ENCODE peak calls at places on chromosomes 12 and 14, in six cellular contexts. F, N, T, P, O and E are unnamed samples.

GRCh38 chr12:118337194-118337838 is 35.4 kb downstream of the TAOK3 start:
- DNase-seq in F (peak; percentile 67), N (no peak), T (no peak), P (peak; percentile 60), O (peak; percentile 55), E (no peak)

GRCh38 chr14:71212093-71212492 is 304.8 kb downstream of the PCNX1 start:
- DNase-seq in F (no peak), N (no peak), T (no peak), P (no peak), O (no peak), E (no peak)

GRCh38 chr12:128820723-128821432 is 2.9 kb downstream of the SLC15A4 start:
- DNase-seq in F (no peak), N (no peak), T (no peak), P (peak; percentile 38), O (no peak), E (no peak)

GRCh38 chr12:47735649-47736048 is 10.4 kb upstream of the ENDOU start:
- DNase-seq in F (no peak), N (no peak), T (no peak), P (no peak), O (no peak), E (no peak)

GRCh38 chr12:41521872-41522379 is 333.8 kb downstream of the PDZRN4 start:
- DNase-seq in F (peak; percentile 75), N (no peak), T (no peak), P (peak; percentile 94), O (peak; percentile 91), E (no peak)

GRCh38 chr12:58728397-58728796 is 191.9 kb downstream of the LRIG3 start:
- DNase-seq in F (peak; percentile 20), N (no peak), T (no peak), P (peak; percentile 50), O (no peak), E (no peak)

GRCh38 chr14:61089126-61089750 is 108.2 kb downstream of the SLC38A6 start:
- DNase-seq in F (no peak), N (no peak), T (no peak), P (no peak), O (no peak), E (no peak)

GRCh38 chr14:52154992-52155655 is 86.3 kb upstream of the NID2 start:
- DNase-seq in F (no peak), N (no peak), T (no peak), P (no peak), O (no peak), E (no peak)

GRCh38 chr12:538731-539539 is 79.2 kb downstream of the B4GALNT3 start:
- DNase-seq in F (peak; percentile 69), N (no peak), T (no peak), P (peak; percentile 64), O (peak; percentile 62), E (no peak)

GRCh38 chr12:47770086-47770726 is 2.8 kb upstream of the SLC48A1 start:
- DNase-seq in F (peak; percentile 32), N (no peak), T (no peak), P (peak; percentile 83), O (peak; percentile 68), E (no peak)

GRCh38 chr12:126027816-126028215 is 962.6 kb downstream of the AACS start:
- DNase-seq in F (no peak), N (no peak), T (no peak), P (no peak), O (no peak), E (no peak)

GRCh38 chr12:55745361-55746146 is 2.6 kb downstream of the GDF11 start:
- DNase-seq in F (no peak), N (no peak), T (peak; percentile 82), P (peak; percentile 38), O (no peak), E (no peak)

GRCh38 chr12:80627773-80628172 is 79.7 kb upstream of the MYF6 start:
- DNase-seq in F (peak; percentile 10), N (no peak), T (no peak), P (peak; percentile 79), O (peak; percentile 67), E (no peak)

GRCh38 chr12:123801573-123802178 is 39.6 kb downstream of the DNAH10 start:
- DNase-seq in F (peak; percentile 72), N (no peak), T (no peak), P (peak; percentile 61), O (peak; percentile 43), E (no peak)

GRCh38 chr14:66539034-66539433 is 31.1 kb downstream of the GPHN start:
- DNase-seq in F (no peak), N (no peak), T (no peak), P (no peak), O (no peak), E (no peak)

GRCh38 chr12:115998789-115999478 is 278.6 kb downstream of the MED13L start:
- DNase-seq in F (peak; percentile 56), N (no peak), T (no peak), P (peak; percentile 26), O (no peak), E (no peak)

GRCh38 chr14:98915625-98916024 is 356.4 kb downstream of the BCL11B start:
- DNase-seq in F (no peak), N (no peak), T (no peak), P (no peak), O (no peak), E (no peak)

GRCh38 chr14:75457024-75457390 is 29.2 kb downstream of the JDP2 start:
- DNase-seq in F (no peak), N (no peak), T (no peak), P (no peak), O (no peak), E (no peak)

GRCh38 chr12:22380029-22380428 is 45.5 kb upstream of the ST8SIA1 start:
- DNase-seq in F (no peak), N (no peak), T (no peak), P (no peak), O (no peak), E (no peak)

GRCh38 chr12:63982787-63983186 is 138.3 kb downstream of the SRGAP1 start:
- DNase-seq in F (no peak), N (no peak), T (no peak), P (no peak), O (peak; percentile 42), E (no peak)

GRCh38 chr12:122980192-122981035 is at the start of gene ARL6IP4:
- DNase-seq in F (peak; percentile 67), N (no peak), T (peak; percentile 47), P (peak; percentile 68), O (peak; percentile 56), E (no peak)

GRCh38 chr12:12723681-12724420 is 6.7 kb downstream of the CDKN1B start:
- DNase-seq in F (peak; percentile 23), N (no peak), T (peak; percentile 40), P (peak; percentile 36), O (peak; percentile 26), E (no peak)

GRCh38 chr12:12190087-12190809 is 76.6 kb downstream of the LRP6 start:
- DNase-seq in F (no peak), N (no peak), T (no peak), P (peak; percentile 33), O (no peak), E (no peak)

GRCh38 chr12:59977779-59978178 is 381.9 kb downstream of the SLC16A7 start:
- DNase-seq in F (peak; percentile 4), N (no peak), T (no peak), P (peak; percentile 7), O (no peak), E (no peak)

GRCh38 chr14:22428681-22429315 is 160.2 kb downstream of the DAD1 start:
- DNase-seq in F (no peak), N (no peak), T (no peak), P (peak; percentile 64), O (peak; percentile 16), E (no peak)

GRCh38 chr12:2311001-2311778 is 258.4 kb downstream of the CACNA1C start:
- DNase-seq in F (no peak), N (no peak), T (no peak), P (peak; percentile 16), O (peak; percentile 98), E (no peak)

GRCh38 chr12:113136990-113137511 is 1.5 kb upstream of the RASAL1 start:
- DNase-seq in F (no peak), N (no peak), T (no peak), P (no peak), O (no peak), E (no peak)

GRCh38 chr12:113133036-113133435 is 2.5 kb downstream of the RASAL1 start:
- DNase-seq in F (no peak), N (no peak), T (no peak), P (no peak), O (no peak), E (no peak)

GRCh38 chr12:113136128-113136989 is 798 bp upstream of the RASAL1 start:
- DNase-seq in F (no peak), N (no peak), T (peak; percentile 43), P (no peak), O (no peak), E (no peak)

GRCh38 chr12:113134521-113134951 is 1.0 kb downstream of the RASAL1 start:
- DNase-seq in F (no peak), N (no peak), T (no peak), P (no peak), O (no peak), E (no peak)

GRCh38 chr12:113135178-113136127 is at the start of gene RASAL1:
- DNase-seq in F (peak; percentile 44), N (no peak), T (peak; percentile 94), P (no peak), O (no peak), E (no peak)
- TF ChIP-seq CTCF in F (peak; percentile 48), N (peak; percentile 41), T (peak; percentile 81), P (no peak), O (no peak), E (peak; percentile 61)

GRCh38 chr14:57573193-57573592 is 79.5 kb upstream of the CCDC198 start:
- DNase-seq in F (no peak), N (no peak), T (no peak), P (no peak), O (no peak), E (no peak)

GRCh38 chr14:57576498-57576897 is 82.8 kb upstream of the CCDC198 start:
- DNase-seq in F (no peak), N (no peak), T (no peak), P (no peak), O (no peak), E (no peak)

GRCh38 chr14:57578427-57579220 is 85.0 kb upstream of the CCDC198 start:
- DNase-seq in F (no peak), N (no peak), T (no peak), P (no peak), O (no peak), E (no peak)

GRCh38 chr14:57575482-57575881 is 81.8 kb upstream of the CCDC198 start:
- DNase-seq in F (no peak), N (no peak), T (no peak), P (no peak), O (no peak), E (no peak)

GRCh38 chr14:57574617-57575288 is 81.1 kb upstream of the CCDC198 start:
- DNase-seq in F (peak; percentile 49), N (no peak), T (no peak), P (peak; percentile 0), O (no peak), E (no peak)
- TF ChIP-seq CTCF in F (peak; percentile 67), N (no peak), T (no peak), P (no peak), O (no peak), E (peak; percentile 20)

GRCh38 chr12:69633061-69633460 is 22.4 kb upstream of the LRRC10 start:
- DNase-seq in F (peak; percentile 9), N (no peak), T (no peak), P (no peak), O (no peak), E (no peak)

GRCh38 chr12:69630191-69630590 is 19.5 kb upstream of the LRRC10 start:
- DNase-seq in F (peak; percentile 15), N (no peak), T (peak; percentile 25), P (peak; percentile 15), O (peak; percentile 8), E (no peak)
- TF ChIP-seq CTCF in F (peak; percentile 47), N (no peak), T (peak; percentile 5), P (peak; percentile 45), O (peak; percentile 42), E (peak; percentile 58)

GRCh38 chr12:20486233-20486632 is 117.9 kb downstream of the PDE3A start:
- DNase-seq in F (peak; percentile 5), N (no peak), T (no peak), P (peak; percentile 70), O (peak; percentile 34), E (no peak)
- TF ChIP-seq CTCF in F (peak; percentile 22), N (no peak), T (no peak), P (peak; percentile 32), O (peak; percentile 43), E (peak; percentile 55)